ENCODE peak calls at places on chromosomes 13 and 19, in five cellular contexts. U, D, M, I and Z are unnamed samples.

GRCh38 chr19:46746281-46746965 is at the start of gene STRN4:
- DNase-seq in I (no peak), M (peak; percentile 53), D (peak; percentile 71), U (no peak), Z (no peak)

GRCh38 chr13:98187862-98188261 is 10.8 kb upstream of the RNF113B start:
- DNase-seq in M (no peak), U (no peak), I (no peak), D (no peak), Z (no peak)

GRCh38 chr13:114275309-114275708 is 6.1 kb upstream of the UPF3A start:
- DNase-seq in D (no peak), M (no peak), I (no peak), U (no peak), Z (no peak)

GRCh38 chr19:5038631-5039271 is 69.8 kb downstream of the KDM4B start:
- DNase-seq in D (peak; percentile 44), M (no peak), U (no peak), I (no peak), Z (no peak)

GRCh38 chr19:50427318-50427925 is 5.3 kb upstream of the MYBPC2 start:
- DNase-seq in I (no peak), U (no peak), M (no peak), D (no peak), Z (no peak)

GRCh38 chr13:60756306-60756705 is 359.3 kb downstream of the TDRD3 start:
- DNase-seq in U (no peak), D (no peak), M (no peak), I (no peak), Z (no peak)

GRCh38 chr13:97220151-97220900 is 1.8 kb upstream of the MBNL2 start:
- DNase-seq in U (no peak), M (no peak), D (no peak), I (no peak), Z (peak; percentile 13)

GRCh38 chr13:108154421-108154858 is 60.9 kb downstream of the LIG4 start:
- DNase-seq in M (no peak), U (no peak), I (no peak), D (no peak), Z (no peak)

GRCh38 chr19:3466630-3467029 is 13.7 kb downstream of the SMIM24 start:
- DNase-seq in D (no peak), M (no peak), I (no peak), U (no peak), Z (no peak)

GRCh38 chr13:74891610-74892009 is 590.4 kb downstream of the TBC1D4 start:
- DNase-seq in U (peak; percentile 13), M (no peak), D (no peak), I (no peak), Z (no peak)

GRCh38 chr13:80340643-80341097 is 256 bp downstream of the SPRY2 start:
- DNase-seq in U (no peak), D (no peak), M (no peak), I (peak; percentile 73), Z (no peak)

GRCh38 chr19:6042776-6043726 is 65.1 kb upstream of the RANBP3 start:
- DNase-seq in M (no peak), U (no peak), D (no peak), I (no peak), Z (peak; percentile 34)

GRCh38 chr19:5104871-5105351 is 136.0 kb downstream of the KDM4B start:
- DNase-seq in D (no peak), I (no peak), M (no peak), U (no peak), Z (no peak)

GRCh38 chr13:23707674-23708073 is 137.5 kb downstream of the TNFRSF19 start:
- DNase-seq in U (no peak), M (no peak), I (no peak), D (no peak), Z (no peak)

DNA sequence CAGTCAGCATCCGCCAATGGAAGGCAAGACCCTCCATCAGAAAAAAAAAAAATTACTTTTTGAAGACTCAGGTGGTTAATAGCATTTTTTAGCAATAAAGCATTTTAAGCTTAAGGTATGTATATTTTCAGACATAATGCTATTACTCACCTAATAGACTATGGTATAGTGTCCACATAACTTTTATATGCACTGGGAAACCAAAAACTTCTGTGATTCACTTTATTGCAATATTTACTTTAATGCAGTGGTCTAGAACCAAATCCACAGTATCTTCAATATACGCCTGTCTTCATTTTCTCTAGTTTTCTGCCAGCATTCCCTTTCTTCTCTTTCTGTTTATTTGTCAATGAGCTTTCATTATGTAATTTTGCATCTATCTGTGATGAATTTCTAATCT is 418.1 kb downstream of the SLITRK6 start:
- DNase-seq in D (no peak), U (no peak), I (no peak), M (no peak), Z (no peak)
- H3K9me3 ChIP-seq in D (no peaks in the 10 kb centered on the region), U (no peaks in the 10 kb centered on the region), I (no peaks in the 10 kb centered on the region), M (no peaks in the 10 kb centered on the region), Z (no peaks in the 10 kb centered on the region)

GRCh38 chr19:37401078-37401477 is 30.2 kb downstream of the ZNF527 start:
- DNase-seq in U (no peak), M (no peak), D (no peak), I (no peak), Z (no peak)
- H3K9me3 ChIP-seq in U (peaks cover 37% of the 10 kb centered on the region), M (peaks cover 9% of the 10 kb centered on the region), D (peaks cover 3% of the 10 kb centered on the region), I (peaks cover 28% of the 10 kb centered on the region), Z (peaks cover 31% of the 10 kb centered on the region)

GRCh38 chr19:44305457-44305856 is 632 bp upstream of the ZNF235 start:
- DNase-seq in I (no peak), U (no peak), M (no peak), D (no peak), Z (no peak)

GRCh38 chr19:44304659-44305193 is at the start of gene ZNF235:
- DNase-seq in M (peak; percentile 41), U (peak; percentile 94), D (peak; percentile 89), I (peak; percentile 95), Z (peak; percentile 95)

GRCh38 chr19:44308011-44308410 is 3.2 kb upstream of the ZNF235 start:
- DNase-seq in M (no peak), D (no peak), U (no peak), I (no peak), Z (no peak)

GRCh38 chr19:44303976-44304568 is 753 bp downstream of the ZNF235 start:
- DNase-seq in U (no peak), M (no peak), I (no peak), D (peak; percentile 16), Z (no peak)

GRCh38 chr19:44306283-44306682 is 1.5 kb upstream of the ZNF235 start:
- DNase-seq in M (no peak), D (no peak), U (no peak), I (no peak), Z (no peak)
- H3K9me3 ChIP-seq in M (no peaks in the 10 kb centered on the region), D (no peaks in the 10 kb centered on the region), U (peaks cover 4% of the 10 kb centered on the region), I (peaks cover 7% of the 10 kb centered on the region), Z (no peaks in the 10 kb centered on the region)

DNA sequence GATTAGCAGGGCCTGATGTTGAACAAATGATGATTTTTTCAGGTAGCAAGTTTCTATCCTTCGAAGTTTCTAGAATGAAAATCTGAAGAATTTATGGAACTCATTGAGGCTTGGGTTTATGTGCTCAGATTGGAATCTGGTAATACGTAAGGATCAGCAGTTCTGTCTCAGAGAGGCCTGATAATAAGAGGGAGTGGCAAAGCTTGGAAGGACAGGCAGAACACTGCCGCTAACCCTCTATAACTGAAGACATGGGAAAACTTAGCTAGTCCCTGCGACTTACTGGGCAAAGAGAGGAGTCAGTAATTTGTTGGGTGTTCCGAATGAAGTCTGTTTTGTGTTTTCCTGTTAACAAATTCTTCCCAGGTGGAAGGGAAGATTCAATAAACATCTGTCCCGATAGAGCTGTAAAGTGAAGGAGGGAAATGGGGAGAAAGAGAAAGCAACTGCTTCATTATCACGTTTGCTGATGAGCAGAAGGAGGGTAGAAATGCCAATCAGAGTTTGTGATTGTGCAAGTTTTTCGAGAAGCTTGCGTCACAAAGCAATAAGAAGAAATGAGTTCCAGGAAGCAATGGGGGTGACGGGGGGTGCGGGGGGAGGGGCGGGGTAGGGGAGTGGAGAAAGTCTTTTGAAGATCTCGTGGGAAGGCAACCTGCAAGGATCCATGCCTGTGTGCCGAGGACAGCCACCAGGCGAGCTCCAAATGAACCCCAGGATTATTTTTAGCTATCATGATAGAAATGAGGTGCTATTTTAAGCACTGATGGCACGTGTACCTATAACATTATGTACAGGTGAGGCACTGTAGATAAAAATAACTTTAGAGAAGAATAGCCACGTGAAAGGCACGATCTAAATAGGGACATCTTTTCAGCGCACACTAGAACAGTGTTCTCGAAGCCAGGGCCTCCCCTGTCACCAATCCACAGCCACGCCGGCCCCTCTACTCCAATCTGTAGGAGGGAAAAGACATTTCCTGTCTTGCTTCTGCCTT is 224.1 kb downstream of the FGF9 start:
- DNase-seq in M (no peak), D (no peak), U (no peak), I (no peak), Z (no peak)
- H3K9me3 ChIP-seq in M (no peaks in the 10 kb centered on the region), D (no peaks in the 10 kb centered on the region), U (peaks cover 4% of the 10 kb centered on the region), I (no peaks in the 10 kb centered on the region), Z (no peaks in the 10 kb centered on the region)

GRCh38 chr19:34757441-34757840 is 15.6 kb downstream of the ZNF599 start:
- DNase-seq in U (no peak), M (no peak), D (no peak), I (no peak), Z (no peak)

DNA sequence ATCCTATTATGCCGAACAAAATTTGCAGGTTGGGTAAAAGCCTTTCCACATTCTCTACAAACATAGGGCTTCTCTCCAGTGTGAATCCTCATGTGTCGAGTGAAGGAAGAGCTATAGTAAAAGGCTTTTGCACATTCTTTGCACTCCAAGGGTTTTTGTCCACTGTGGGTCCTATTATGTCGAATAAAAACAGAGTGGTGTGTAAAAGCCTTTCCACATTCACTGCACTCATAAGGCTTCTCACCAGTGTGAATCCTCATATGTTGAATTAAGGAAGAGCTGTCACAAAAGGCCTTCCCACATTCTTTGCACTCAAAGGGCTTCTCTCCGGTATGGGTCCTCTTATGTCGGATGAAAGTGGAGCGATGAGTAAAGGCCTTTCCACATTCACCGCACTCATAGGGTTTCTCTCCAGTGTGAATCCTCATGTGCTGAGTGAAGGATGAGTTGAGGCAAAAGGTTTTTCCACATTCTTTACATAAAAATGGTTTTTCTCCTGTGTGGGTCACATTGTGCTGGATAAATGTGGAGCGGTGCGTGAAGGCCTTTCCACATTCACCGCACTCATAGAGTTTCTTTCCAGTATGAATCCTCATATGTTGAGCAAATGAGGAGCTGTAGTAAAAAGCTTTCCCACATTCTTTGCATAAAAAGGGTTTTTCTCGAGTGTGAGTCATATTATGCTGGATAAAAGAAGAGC is 13.6 kb downstream of the ZNF599 start:
- DNase-seq in D (no peak), I (no peak), M (no peak), U (no peak), Z (no peak)
- H3K9me3 ChIP-seq in D (peaks cover 13% of the 10 kb centered on the region), I (peaks cover 64% of the 10 kb centered on the region), M (peaks cover 23% of the 10 kb centered on the region), U (peaks cover 42% of the 10 kb centered on the region), Z (peaks cover 51% of the 10 kb centered on the region)

GRCh38 chr19:44284968-44285367 is 19.9 kb downstream of the ZNF235 start:
- DNase-seq in M (no peak), U (no peak), D (no peak), I (no peak), Z (no peak)
- H3K9me3 ChIP-seq in M (peaks cover 27% of the 10 kb centered on the region), U (peaks cover 3% of the 10 kb centered on the region), D (no peaks in the 10 kb centered on the region), I (peaks cover 28% of the 10 kb centered on the region), Z (peaks cover 47% of the 10 kb centered on the region)